ENCODE peak calls at places on chromosome 2, in four cellular contexts. One of them, this sample, is unnamed.

GRCh38 chr2:84919885-84920580 is 14.6 kb downstream of the TMSB10 start:
- DNase-seq in ecto neural progenitor cell: no peak
- DNase-seq in germinal center: no peak
- DNase-seq in dermis blood vessel endothelial cell: peak; percentile 96
- DNase-seq in this sample: peak; percentile 83

GRCh38 chr2:134453973-134454372 is 200.1 kb downstream of the MGAT5 start:
- DNase-seq in dermis blood vessel endothelial cell: no peak
- DNase-seq in germinal center: no peak
- DNase-seq in ecto neural progenitor cell: no peak
- DNase-seq in this sample: no peak

GRCh38 chr2:36670881-36671595 is 25.5 kb upstream of the VIT start:
- DNase-seq in dermis blood vessel endothelial cell: peak; percentile 49
- DNase-seq in ecto neural progenitor cell: no peak
- DNase-seq in germinal center: no peak
- DNase-seq in this sample: no peak

GRCh38 chr2:157087373-157088005 is 170.0 kb upstream of the GALNT5 start:
- DNase-seq in ecto neural progenitor cell: no peak
- DNase-seq in germinal center: no peak
- DNase-seq in dermis blood vessel endothelial cell: no peak
- DNase-seq in this sample: no peak

GRCh38 chr2:127049927-127050802 is 56.8 kb downstream of the BIN1 start:
- DNase-seq in dermis blood vessel endothelial cell: peak; percentile 64
- DNase-seq in ecto neural progenitor cell: peak; percentile 86
- DNase-seq in germinal center: peak; percentile 83
- DNase-seq in this sample: no peak

GRCh38 chr2:215594766-215595165 is 158.9 kb upstream of the FN1 start:
- DNase-seq in ecto neural progenitor cell: no peak
- DNase-seq in germinal center: no peak
- DNase-seq in dermis blood vessel endothelial cell: peak; percentile 45
- DNase-seq in this sample: no peak

GRCh38 chr2:38509322-38509946 is 93.3 kb downstream of the HNRNPLL start:
- DNase-seq in dermis blood vessel endothelial cell: peak; percentile 70
- DNase-seq in germinal center: no peak
- DNase-seq in ecto neural progenitor cell: no peak
- DNase-seq in this sample: peak; percentile 8

GRCh38 chr2:121483021-121483420 is 47.7 kb upstream of the RNU4ATAC start:
- DNase-seq in germinal center: no peak
- DNase-seq in dermis blood vessel endothelial cell: peak; percentile 37
- DNase-seq in ecto neural progenitor cell: no peak
- DNase-seq in this sample: no peak

This sample was measured in pulmonary artery endothelial cell.